ENCODE peak calls at places on chromosome 19, in six cellular contexts. P is HepG2, U is K562, N is GM12891, M is H1, Y is GM12878. B is an unnamed sample.

GRCh38 chr19:34171539-34171876 is 796 bp upstream of the LSM14A start:
- DNase-seq in P (no peak), U (peak; percentile 54), N (peak; percentile 29), M (no peak), Y (peak; percentile 51), B (peak; percentile 25)

GRCh38 chr19:38538793-38539528 is 78.8 kb downstream of the MAP4K1 start:
- DNase-seq in P (no peak), U (no peak), N (no peak), M (no peak), Y (no peak), B (no peak)

GRCh38 chr19:28426902-28427232 is 786.1 kb downstream of the UQCRFS1 start:
- DNase-seq in P (no peak), U (peak; percentile 28), N (no peak), M (no peak), Y (no peak), B (no peak)

GRCh38 chr19:17450264-17451075 is 2.0 kb upstream of the TMEM221 start:
- DNase-seq in P (no peak), U (peak; percentile 45), N (no peak), M (no peak), Y (no peak), B (no peak)

GRCh38 chr19:58330458-58330857 is 3.7 kb downstream of the ZSCAN22 start:
- DNase-seq in P (no peak), U (peak; percentile 58), N (no peak), M (no peak), Y (no peak), B (no peak)

GRCh38 chr19:45677351-45678230 is 9.6 kb downstream of the GIPR start:
- DNase-seq in P (peak; percentile 94), U (peak; percentile 51), N (peak; percentile 76), M (peak; percentile 99), Y (peak; percentile 81), B (peak; percentile 86)

GRCh38 chr19:55390461-55390880 is 4.7 kb downstream of the RPL28 start:
- DNase-seq in P (no peak), U (peak; percentile 65), N (no peak), M (no peak), Y (no peak), B (no peak)

GRCh38 chr19:38321646-38322323 is 2.1 kb downstream of the KCNK6 start:
- DNase-seq in P (no peak), U (no peak), N (no peak), M (no peak), Y (no peak), B (no peak)

GRCh38 chr19:33094504-33095067 is 13.6 kb downstream of the GPATCH1 start:
- DNase-seq in P (no peak), U (no peak), N (no peak), M (no peak), Y (no peak), B (no peak)

DNA sequence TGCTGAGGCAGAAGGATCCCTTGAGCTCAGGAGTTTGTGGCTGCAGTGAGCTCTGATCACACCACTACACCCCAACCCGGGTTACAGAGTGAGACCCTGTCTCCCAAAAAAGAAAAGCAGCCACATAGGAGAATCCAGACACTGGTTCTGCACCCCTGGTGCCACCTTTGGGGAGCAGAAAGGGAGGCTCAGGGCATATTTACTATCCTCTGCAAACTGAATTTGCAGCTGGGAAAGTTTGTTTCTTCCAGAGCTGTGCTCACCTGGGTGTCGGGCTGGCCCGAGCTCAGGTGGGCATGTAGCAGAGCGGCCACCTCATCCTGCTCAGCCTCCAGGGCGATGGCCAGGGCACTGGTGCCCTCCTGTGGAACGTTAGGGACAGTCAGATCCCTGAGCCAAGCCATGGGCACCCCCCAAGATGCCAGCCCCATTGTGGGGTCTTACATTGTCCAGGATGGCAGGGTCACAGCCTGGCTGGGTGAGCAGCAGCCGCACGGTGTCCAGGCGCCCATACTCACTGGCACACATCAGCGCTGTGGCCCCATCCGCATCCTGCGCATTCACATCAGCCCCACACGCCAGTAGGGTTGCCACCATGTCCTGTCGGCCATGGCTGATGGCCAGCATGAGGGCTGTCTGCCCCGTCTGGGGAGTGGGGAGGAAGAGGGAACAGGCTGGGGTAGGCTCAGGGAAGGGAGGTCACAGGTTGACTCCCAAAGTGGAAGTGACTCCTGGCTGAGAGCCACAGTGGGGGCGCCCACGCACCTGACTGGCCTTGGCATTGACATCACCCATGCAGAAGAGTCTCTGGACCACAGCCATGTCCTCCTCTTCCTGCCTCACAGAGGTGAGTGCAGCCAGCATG is 3.1 kb downstream of the RPS28 start:
- DNase-seq in P (no peak), U (peak; percentile 21), N (no peak), M (no peak), Y (no peak), B (no peak)
- TF ChIP-seq POLR2A in P (peak; percentile 79), U (peak; percentile 74), N (peak; percentile 71), M (peak; percentile 50), Y (peak; percentile 87), B (peak; percentile 55)

DNA sequence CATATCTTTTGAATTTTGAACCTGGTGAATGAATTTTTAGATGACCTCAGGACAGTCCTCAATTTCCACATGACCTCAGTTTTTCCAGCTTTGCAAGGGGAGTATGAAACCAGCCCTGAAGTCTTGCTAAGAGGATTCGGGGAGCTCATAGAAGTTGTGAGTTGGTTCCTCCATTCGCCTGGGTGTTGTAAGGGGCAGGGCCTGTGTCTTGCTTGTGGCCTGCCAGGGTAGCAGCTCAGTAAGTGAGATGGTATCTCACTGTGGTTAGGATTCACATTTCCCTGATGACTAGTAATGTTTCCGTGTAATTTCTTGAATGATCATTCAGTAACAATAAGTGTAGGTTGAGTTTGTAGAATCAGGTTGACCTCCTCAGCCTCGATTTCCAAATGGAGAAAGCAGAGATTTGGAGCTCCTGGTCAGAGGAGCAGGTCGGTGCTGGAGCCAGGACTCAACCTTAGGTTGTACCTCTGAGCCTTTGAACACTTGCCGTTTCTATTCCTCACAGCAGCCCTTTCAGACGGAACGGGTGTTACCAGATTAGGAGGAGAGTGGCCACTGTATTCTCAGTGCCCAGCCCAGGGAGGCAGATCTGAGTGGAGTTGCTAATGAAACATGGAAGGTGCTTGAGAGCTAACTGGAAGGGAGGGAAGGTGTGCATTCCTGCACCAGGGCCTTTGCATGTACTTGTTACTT is 14.6 kb downstream of the NACC1 start:
- DNase-seq in P (no peak), U (no peak), N (no peak), M (no peak), Y (no peak), B (no peak)
- TF ChIP-seq TAF1 in P (no peak), U (no peak), N (no peak), M (no peak), Y (no peak), B (no peak)

GRCh38 chr19:16067205-16067938 is 8.9 kb upstream of the TPM4 start:
- DNase-seq in P (no peak), U (no peak), N (no peak), M (no peak), Y (no peak), B (no peak)
- TF ChIP-seq POLR2A in P (no peak), U (no peak), N (no peak), M (no peak), Y (no peak), B (no peak)

DNA sequence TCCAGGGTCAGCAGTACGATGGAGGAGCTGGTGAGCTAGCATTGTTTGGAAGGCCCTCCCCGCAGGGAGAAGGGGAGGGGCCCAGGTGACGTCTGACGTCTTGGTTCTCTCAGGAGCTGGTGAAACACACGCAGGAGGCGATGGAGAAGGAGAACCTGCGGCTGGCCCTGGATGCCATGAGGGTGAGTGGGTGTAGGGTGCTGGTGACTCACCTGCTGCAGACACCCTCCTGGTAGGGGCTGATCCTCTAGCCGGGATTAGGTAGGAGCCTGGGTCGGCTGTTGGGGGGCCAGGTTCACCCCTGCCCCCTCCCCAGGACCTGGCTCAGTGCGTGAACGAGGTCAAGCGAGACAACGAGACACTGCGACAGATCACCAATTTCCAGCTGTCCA is 55.8 kb downstream of the VAV1 start:
- DNase-seq in P (no peak), U (peak; percentile 46), N (no peak), M (no peak), Y (no peak), B (no peak)
- TF ChIP-seq TAF1 in P (no peak), U (no peak), N (no peak), M (no peak), Y (no peak), B (no peak)

DNA sequence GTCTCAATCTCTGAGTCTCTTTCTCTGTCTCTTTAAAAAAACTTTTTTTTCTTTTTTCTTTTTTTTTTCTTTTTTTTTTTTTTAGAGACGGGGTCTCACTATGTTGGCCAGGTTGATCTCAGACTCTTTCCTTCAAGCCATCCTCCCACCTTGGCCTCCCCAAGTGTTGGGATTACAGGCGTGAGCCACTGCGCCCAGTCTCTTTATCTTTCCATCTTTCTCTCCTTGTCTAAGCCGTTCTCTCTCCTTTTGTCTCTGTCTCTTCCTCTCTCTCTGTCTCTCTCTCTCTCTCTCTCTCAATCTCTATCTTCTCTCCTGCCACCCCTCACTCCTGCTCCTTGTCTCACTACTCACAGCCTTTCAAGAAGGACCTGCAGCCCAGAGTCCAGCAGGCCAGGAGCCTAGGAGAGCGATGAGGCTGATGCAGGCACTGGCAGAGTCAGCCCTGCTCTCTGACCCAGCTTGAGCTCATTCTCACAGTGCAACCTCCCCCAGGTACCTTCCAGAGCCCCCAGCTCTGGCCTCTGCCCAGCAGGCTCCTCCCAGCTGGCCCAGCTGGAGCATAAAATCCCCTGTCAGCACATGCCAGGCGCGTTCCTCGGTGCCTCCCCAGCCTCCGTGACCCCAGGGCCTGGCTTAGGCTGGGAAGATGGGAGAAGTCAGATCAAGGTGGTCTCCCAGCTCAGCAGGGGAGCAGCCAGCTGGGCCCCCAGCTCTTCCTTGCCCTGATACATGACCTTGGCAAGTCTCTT is at the start of gene NPHS1:
- DNase-seq in P (no peak), U (no peak), N (no peak), M (no peak), Y (no peak), B (no peak)
- TF ChIP-seq POLR2A in P (no peak), U (no peak), N (no peak), M (no peak), Y (no peak), B (no peak)

GRCh38 chr19:850221-850978 is 1.7 kb upstream of the ELANE start:
- DNase-seq in P (no peak), U (peak; percentile 57), N (no peak), M (no peak), Y (no peak), B (no peak)
- TF ChIP-seq TAF1 in P (peak; percentile 20), U (no peak), N (no peak), M (no peak), Y (no peak), B (no peak)

GRCh38 chr19:49533551-49534488 is 6.0 kb downstream of the RCN3 start:
- DNase-seq in P (no peak), U (peak; percentile 84), N (peak; percentile 71), M (no peak), Y (peak; percentile 19), B (peak; percentile 69)
- TF ChIP-seq POLR2A in P (no peak), U (no peak), N (no peak), M (no peak), Y (no peak), B (no peak)

DNA sequence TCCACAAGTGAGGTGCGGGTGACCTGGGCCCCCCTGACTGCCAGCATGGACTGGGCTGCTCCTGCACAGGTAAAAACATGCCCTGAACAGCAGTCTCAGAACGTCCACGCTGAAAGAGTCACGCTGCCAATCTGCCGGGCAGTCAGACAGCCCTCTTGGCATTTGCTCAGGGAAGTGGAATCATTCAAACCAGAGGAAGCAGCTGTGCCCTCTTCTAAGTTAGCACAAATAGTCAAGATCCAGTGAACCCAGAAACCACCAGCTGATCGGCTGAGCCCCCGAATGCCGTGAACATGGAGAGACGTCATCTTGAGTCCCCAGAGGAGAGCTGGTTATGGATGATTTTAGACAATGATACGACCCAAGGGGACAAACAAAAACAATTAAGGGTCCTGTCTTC is 34.4 kb downstream of the KLF2 start:
- DNase-seq in P (no peak), U (no peak), N (no peak), M (no peak), Y (no peak), B (no peak)
- TF ChIP-seq TAF1 in P (no peak), U (no peak), N (no peak), M (no peak), Y (no peak), B (no peak)